ENCODE peak calls at places on chromosomes 13 and 19, in seven cellular contexts. D is heart right ventricle, P is fibroblast of lung, R is bronchial epithelial cell, C is mesendoderm, M is adipocyte, Q is AG04449. A is an unnamed sample.

GRCh38 chr13:27476943-27477681 is 26.7 kb upstream of the MTIF3 start:
- DNase-seq in R (peak; percentile 96), P (peak; percentile 5), M (peak; percentile 44), C (no peak), D (no peak), Q (no peak), A (no peak)

GRCh38 chr19:17488593-17489391 is 18.5 kb downstream of the SLC27A1 start:
- DNase-seq in C (peak; percentile 99), M (peak; percentile 35), P (no peak), D (peak; percentile 51), Q (no peak), R (peak; percentile 76), A (peak; percentile 71)

GRCh38 chr19:33438016-33438671 is 64.6 kb downstream of the CEBPG start:
- DNase-seq in R (no peak), Q (no peak), D (peak; percentile 44), C (no peak), P (peak; percentile 22), M (no peak), A (no peak)

GRCh38 chr13:81916471-81916870 is 1575.5 kb upstream of the SPRY2 start:
- DNase-seq in R (no peak), Q (no peak), P (peak; percentile 1), D (no peak), M (peak; percentile 68), C (no peak), A (no peak)

GRCh38 chr19:51097166-51097736 is 11.0 kb downstream of the CTU1 start:
- DNase-seq in C (peak; percentile 55), D (peak; percentile 77), P (peak; percentile 38), Q (no peak), M (peak; percentile 68), R (peak; percentile 90), A (peak; percentile 57)

GRCh38 chr19:45217957-45218334 is 27.3 kb downstream of the EXOC3L2 start:
- DNase-seq in D (no peak), C (no peak), Q (no peak), M (no peak), R (no peak), P (no peak), A (no peak)

GRCh38 chr13:23671902-23672301 is 101.7 kb downstream of the TNFRSF19 start:
- DNase-seq in Q (no peak), P (peak; percentile 77), C (no peak), M (peak; percentile 46), R (peak; percentile 96), D (no peak), A (no peak)

GRCh38 chr13:41494202-41494601 is 36.9 kb downstream of the RGCC start:
- DNase-seq in C (no peak), M (no peak), Q (no peak), D (peak; percentile 46), P (no peak), R (no peak), A (no peak)

GRCh38 chr13:45584816-45585215 is 30.7 kb downstream of the ERICH6B start:
- DNase-seq in Q (no peak), R (peak; percentile 32), M (no peak), P (no peak), C (peak; percentile 56), D (no peak), A (no peak)

DNA sequence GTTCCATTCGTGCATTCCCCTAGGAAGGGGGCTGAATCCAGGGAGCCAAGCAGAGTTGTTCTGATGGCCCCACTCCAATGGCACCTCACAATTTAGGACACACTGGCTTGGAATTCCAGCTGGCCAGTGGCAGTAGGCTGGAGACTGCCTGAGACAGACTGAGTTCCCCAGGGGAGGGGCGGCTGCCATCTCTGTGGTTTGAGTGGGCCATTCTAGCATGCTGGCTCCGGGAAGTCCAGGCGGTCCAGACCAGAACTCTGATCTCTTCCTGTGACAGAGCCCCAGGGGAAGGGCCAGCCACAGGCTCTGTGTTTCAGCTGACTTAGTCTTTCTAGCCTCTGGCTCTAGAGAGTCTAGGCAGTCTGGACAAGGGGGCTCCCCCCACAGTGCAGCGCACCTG is 29.5 kb upstream of the SLC7A1 start:
- DNase-seq in M (no peak), R (no peak), Q (no peak), D (no peak), P (no peak), C (no peak), A (no peak)
- H3K4me3 ChIP-seq in M (no peak overlapping the region), R (no peak overlapping the region), Q (no peak overlapping the region), D (no peak overlapping the region), P (no peak overlapping the region), C (no peak overlapping the region), A (no peak overlapping the region)

GRCh38 chr19:1254530-1255185 is 6.3 kb downstream of the MIDN start:
- DNase-seq in D (no peak), M (no peak), C (no peak), Q (no peak), P (no peak), R (no peak), A (no peak)
- H3K4me3 ChIP-seq in D (peak overlapping the region; percentile 94), M (peak overlapping the region; percentile 79), C (no peak overlapping the region), Q (no peak overlapping the region), P (no peak overlapping the region), R (no peak overlapping the region), A (no peak overlapping the region)

DNA sequence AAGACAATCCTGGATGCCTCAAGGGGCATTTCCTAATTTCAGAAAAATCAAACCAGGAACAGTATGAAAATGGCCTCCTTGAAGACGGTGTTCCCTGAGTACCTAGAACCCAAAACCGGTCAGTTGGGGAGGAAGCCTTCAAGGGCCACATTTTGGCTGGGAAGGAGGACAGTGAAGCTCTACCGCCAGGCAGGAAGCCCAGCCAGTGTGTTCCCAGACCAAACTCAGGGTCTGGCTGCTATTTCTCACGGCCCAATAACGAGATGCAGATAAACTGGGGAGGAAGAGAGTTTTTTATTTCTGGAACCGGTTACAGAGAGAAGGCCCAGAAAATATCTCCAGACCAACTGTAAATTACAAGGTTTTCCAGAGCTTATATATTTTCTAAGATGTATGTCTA is 24.3 kb upstream of the CEACAM21 start:
- DNase-seq in Q (no peak), M (no peak), P (no peak), D (no peak), R (no peak), C (no peak), A (no peak)
- H3K4me3 ChIP-seq in Q (no peak overlapping the region), M (no peak overlapping the region), P (no peak overlapping the region), D (no peak overlapping the region), R (no peak overlapping the region), C (no peak overlapping the region), A (no peak overlapping the region)

DNA sequence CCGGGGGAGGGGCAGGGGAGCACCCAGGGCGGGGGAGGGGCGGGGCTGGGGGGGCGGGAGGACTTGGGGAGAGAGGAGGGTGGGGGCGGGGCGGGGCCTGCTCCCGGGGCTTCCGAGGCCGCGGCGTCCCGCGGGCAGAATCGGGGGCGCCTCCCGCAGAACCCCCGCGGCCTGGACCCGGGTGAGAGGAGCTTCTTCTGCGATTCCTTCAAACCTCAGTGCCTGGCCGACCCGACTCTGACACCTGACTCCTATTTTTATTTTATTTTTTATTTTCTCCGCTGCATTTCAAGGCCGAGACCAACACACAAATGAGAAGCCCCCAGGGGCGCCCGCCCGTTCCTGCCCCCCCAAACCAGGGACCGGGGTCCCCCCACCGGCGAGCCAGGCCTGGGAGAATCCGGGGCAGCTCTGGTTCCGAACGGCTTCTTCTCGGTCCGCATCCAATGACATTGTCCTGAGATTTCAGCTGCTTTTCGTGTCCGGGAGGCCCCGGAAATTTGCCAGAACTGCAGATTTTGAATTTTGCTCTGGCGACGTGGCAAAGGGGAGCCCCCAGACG is 522 bp upstream of the GRTP1 start:
- DNase-seq in M (no peak), P (no peak), C (no peak), R (no peak), Q (no peak), D (no peak), A (no peak)
- H3K4me3 ChIP-seq in M (peak overlapping the region; percentile 68), P (peak overlapping the region; percentile 49), C (no peak overlapping the region), R (peak overlapping the region; percentile 21), Q (no peak overlapping the region), D (peak overlapping the region; percentile 56), A (peak overlapping the region; percentile 96)

GRCh38 chr13:30880151-30880551 is 25.9 kb upstream of the MEDAG start:
- DNase-seq in C (no peak), M (peak; percentile 57), R (no peak), P (peak; percentile 82), Q (no peak), D (no peak), A (no peak)
- H3K4me3 ChIP-seq in C (no peak overlapping the region), M (peak overlapping the region; percentile 58), R (no peak overlapping the region), P (no peak overlapping the region), Q (no peak overlapping the region), D (no peak overlapping the region), A (no peak overlapping the region)